ENCODE peak calls at places on chromosomes 5 and 9, in six cellular contexts. N is NCI-H2171; D is GM10248; U is Jurkat, Clone E6-1; Z is substantia nigra; H is stimulated activated CD8-positive, alpha-beta memory T cell treated with anti-CD3 and anti-CD28 coated beads, Interleukin-4, amount 100 ng/mL, for 1 hour. Y is an unnamed sample.
A peak's percentile ranks its signal among the peaks of the same experiment; 100 is the strongest.

GRCh38 chr9:130432796-130433167 is 12.0 kb upstream of the ASS1 start:
- DNase-seq in D (no peak), H (no peak), Z (no peak), U (no peak), N (no peak), Y (no peak)

GRCh38 chr5:98414938-98415337 is 358.5 kb upstream of the RGMB start:
- DNase-seq in Z (no peak), N (no peak), H (no peak), D (no peak), U (no peak), Y (no peak)

GRCh38 chr5:133985540-133986180 is 17.2 kb upstream of the C5orf15 start:
- DNase-seq in D (no peak), U (no peak), N (no peak), H (no peak), Z (no peak), Y (no peak)

GRCh38 chr5:53815471-53815870 is 255.0 kb downstream of the NDUFS4 start:
- DNase-seq in N (no peak), H (no peak), D (no peak), Z (no peak), U (no peak), Y (no peak)

GRCh38 chr9:92164975-92165374 is 49.8 kb upstream of the SPTLC1 start:
- DNase-seq in H (no peak), D (no peak), U (no peak), Z (no peak), N (no peak), Y (no peak)

GRCh38 chr9:113901196-113901818 is 25.2 kb downstream of the ZNF618 start:
- DNase-seq in D (no peak), Z (no peak), U (no peak), H (no peak), N (peak; percentile 81), Y (no peak)

GRCh38 chr9:120513825-120514598 is 66.0 kb downstream of the CDK5RAP2 start:
- DNase-seq in Z (no peak), D (no peak), U (no peak), N (no peak), H (no peak), Y (no peak)

GRCh38 chr9:129823163-129823933 is 588 bp downstream of the TOR1A start:
- DNase-seq in N (no peak), U (peak; percentile 41), H (no peak), D (peak; percentile 45), Z (peak; percentile 46), Y (no peak)

GRCh38 chr9:94112716-94113465 is 28.6 kb downstream of the PTPDC1 start:
- DNase-seq in D (no peak), U (no peak), H (no peak), Z (no peak), N (no peak), Y (no peak)

Y was measured in LNCaP clone FGC.